ENCODE peak calls at places on chromosomes 12 and 14, in four cellular contexts. D, Y, W and G are unnamed samples.
A peak's percentile ranks its signal among the peaks of the same experiment; 100 is the strongest.

GRCh38 chr12:2805146-2805525 is 7.3 kb upstream of the ITFG2 start:
- DNase-seq in D (no peak), Y (no peak), W (no peak), G (no peak)

GRCh38 chr12:50541139-50541538 is 36.4 kb downstream of the DIP2B start:
- DNase-seq in D (no peak), W (no peak), Y (no peak), G (no peak)

GRCh38 chr14:68630611-68631013 is 162.3 kb downstream of the ZFP36L1 start:
- DNase-seq in D (no peak), Y (no peak), W (peak; percentile 82), G (no peak)

GRCh38 chr12:67760586-67761275 is 112.2 kb downstream of the DYRK2 start:
- DNase-seq in D (no peak), Y (no peak), W (no peak), G (no peak)

GRCh38 chr14:104801284-104802119 is 601 bp downstream of the ZBTB42 start:
- DNase-seq in W (peak; percentile 71), D (no peak), Y (no peak), G (no peak)

GRCh38 chr14:71372411-71372838 is 465.2 kb downstream of the PCNX1 start:
- DNase-seq in Y (no peak), D (no peak), W (no peak), G (no peak)

GRCh38 chr12:32061033-32061432 is 45.6 kb upstream of the BICD1 start:
- DNase-seq in W (no peak), D (no peak), Y (no peak), G (no peak)

GRCh38 chr12:120720234-120720968 is 5.2 kb upstream of the ACADS start:
- DNase-seq in D (no peak), Y (no peak), W (peak; percentile 55), G (no peak)

GRCh38 chr14:104977681-104978647 is at the start of gene AHNAK2:
- DNase-seq in W (peak; percentile 85), D (peak; percentile 85), Y (peak; percentile 96), G (peak; percentile 26)

GRCh38 chr14:90409209-90409730 is 12.4 kb downstream of the CALM1 start:
- DNase-seq in Y (no peak), W (no peak), D (peak; percentile 38), G (no peak)

GRCh38 chr12:64618953-64619590 is 8.8 kb downstream of the RASSF3 start:
- DNase-seq in W (peak; percentile 34), Y (no peak), D (no peak), G (no peak)

GRCh38 chr12:38889297-38889815 is 16.0 kb downstream of the CPNE8 start:
- DNase-seq in W (no peak), Y (no peak), D (no peak), G (no peak)

GRCh38 chr12:24938341-24938740 is 10.6 kb downstream of the BCAT1 start:
- DNase-seq in W (no peak), D (no peak), Y (no peak), G (no peak)

DNA sequence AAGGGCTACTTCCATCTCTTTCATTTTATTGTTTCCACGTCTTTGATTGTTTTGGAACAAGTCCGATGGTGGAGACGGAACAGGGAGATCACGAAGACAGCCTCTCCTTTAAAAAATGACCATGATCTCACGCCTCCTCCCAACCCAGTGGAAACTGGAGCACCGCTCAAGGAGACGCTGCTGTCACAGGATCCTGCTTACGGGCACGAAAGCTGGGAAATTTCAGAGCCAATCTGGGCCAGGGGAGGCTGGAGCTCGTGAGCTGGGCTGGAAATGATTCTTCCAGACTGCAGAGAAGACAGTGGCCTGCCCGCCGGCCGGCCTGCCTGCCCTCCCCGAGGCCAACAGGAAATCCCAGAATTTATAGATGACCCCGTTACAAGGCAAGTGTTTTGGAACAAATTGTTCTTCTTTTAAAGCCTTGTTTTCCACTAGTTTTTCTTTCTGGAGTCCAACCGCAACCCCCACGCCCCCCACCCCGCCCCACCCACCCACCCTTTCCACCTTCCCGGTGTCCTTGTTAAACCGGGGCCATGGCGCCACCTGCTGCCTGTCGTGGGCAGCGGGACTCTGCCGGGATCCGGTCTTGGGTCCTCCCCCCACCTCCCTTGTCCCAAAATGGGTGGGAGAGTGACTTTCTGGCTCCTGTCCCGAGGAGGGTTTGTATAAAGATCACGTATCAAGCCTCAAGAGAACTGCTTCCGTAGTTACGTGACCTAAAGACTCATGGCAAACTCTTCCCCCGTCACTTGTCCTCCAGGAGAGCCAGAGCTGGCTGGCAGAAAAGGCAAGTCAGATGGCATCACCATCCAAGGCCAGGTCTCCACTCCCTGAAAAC is 40.3 kb downstream of the MAP1LC3B2 start:
- DNase-seq in W (peak; percentile 79), D (peak; percentile 86), Y (peak; percentile 86), G (peak; percentile 47)
- H3K4me3 ChIP-seq in W (peak overlapping the region; percentile 33), D (peak overlapping the region; percentile 67), Y (peak overlapping the region; percentile 23), G (no peak overlapping the region)

GRCh38 chr12:109921982-109922381 is 21.9 kb downstream of the TCHP start:
- DNase-seq in W (no peak), D (no peak), Y (no peak), G (no peak)
- H3K36me3 ChIP-seq in W (peaks cover 7% of the 10 kb centered on the region), D (peaks cover 57% of the 10 kb centered on the region), Y (no peaks in the 10 kb centered on the region), G (peaks cover 25% of the 10 kb centered on the region)

DNA sequence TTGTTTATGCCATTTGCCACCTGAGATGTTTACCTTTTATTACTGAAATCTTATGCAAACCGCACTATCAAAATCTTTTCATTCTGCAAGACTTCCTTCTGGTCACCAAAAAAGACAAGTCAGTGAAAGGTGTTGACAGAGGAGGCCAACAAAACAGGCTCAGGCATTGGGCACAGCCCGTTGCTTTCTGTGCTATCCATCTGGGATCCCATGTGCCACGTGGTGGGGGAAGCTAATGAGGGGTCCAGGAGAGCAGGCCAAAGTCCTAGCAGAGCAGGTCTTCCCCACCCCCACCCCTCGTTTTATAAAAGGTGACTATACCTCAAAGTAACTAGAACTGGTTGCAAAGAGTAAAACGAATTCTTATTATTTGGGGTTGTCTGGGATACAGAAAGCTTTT is 1.2 kb downstream of the ALDH1L2 start:
- DNase-seq in W (no peak), Y (no peak), D (no peak), G (no peak)
- H3K4me3 ChIP-seq in W (no peak overlapping the region), Y (no peak overlapping the region), D (peak overlapping the region; percentile 70), G (no peak overlapping the region)

GRCh38 chr12:109559200-109559505 is 14.2 kb downstream of the MMAB start:
- DNase-seq in W (no peak), Y (no peak), D (no peak), G (no peak)
- H3K36me3 ChIP-seq in W (no peaks in the 10 kb centered on the region), Y (no peaks in the 10 kb centered on the region), D (peaks cover 53% of the 10 kb centered on the region), G (no peaks in the 10 kb centered on the region)

DNA sequence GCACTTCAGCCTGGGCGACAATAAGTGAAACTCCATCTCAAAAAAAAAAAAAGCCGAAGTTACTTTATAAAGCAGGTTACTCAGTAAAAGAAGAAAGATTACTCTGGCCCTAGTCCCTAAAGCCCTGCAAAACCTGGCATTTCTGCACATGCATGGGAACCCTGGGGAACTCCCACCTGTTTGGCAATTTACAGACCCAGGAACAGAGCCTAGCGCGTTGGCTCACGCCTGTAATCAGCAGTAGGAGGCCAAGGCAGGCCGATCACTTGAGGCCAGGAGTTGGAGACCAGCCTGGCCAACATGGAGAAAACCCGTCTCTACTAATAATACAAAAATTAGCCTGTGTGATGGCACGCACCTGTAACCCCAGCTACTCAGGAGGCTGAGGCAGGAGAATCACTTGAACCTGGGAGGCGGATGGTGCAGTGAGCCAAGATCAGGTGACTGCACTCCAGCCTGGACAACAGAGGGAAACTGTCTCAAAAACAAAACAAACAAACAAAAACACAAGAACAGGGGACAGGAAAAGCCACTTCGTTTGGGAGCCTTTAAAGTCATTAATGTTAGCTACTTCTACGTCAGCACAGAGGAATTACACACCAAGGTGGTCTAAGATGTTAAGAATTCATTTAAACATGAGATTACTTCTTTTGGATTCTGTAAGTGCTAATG is 34.1 kb upstream of the SPTSSA start:
- DNase-seq in Y (no peak), D (peak; percentile 71), W (no peak), G (no peak)
- H3K4me3 ChIP-seq in Y (no peak overlapping the region), D (peak overlapping the region; percentile 41), W (no peak overlapping the region), G (no peak overlapping the region)

GRCh38 chr14:100341301-100342031 is 18.3 kb downstream of the SLC25A47 start:
- DNase-seq in W (peak; percentile 47), Y (no peak), D (no peak), G (no peak)
- H3K36me3 ChIP-seq in W (peaks cover 1% of the 10 kb centered on the region), Y (no peaks in the 10 kb centered on the region), D (peaks cover 65% of the 10 kb centered on the region), G (peaks cover 15% of the 10 kb centered on the region)

GRCh38 chr14:96752594-96752993 is 44.6 kb upstream of the VRK1 start:
- DNase-seq in W (no peak), D (no peak), Y (no peak), G (no peak)
- H3K4me3 ChIP-seq in W (no peak overlapping the region), D (no peak overlapping the region), Y (no peak overlapping the region), G (no peak overlapping the region)

GRCh38 chr14:93035917-93036651 is 79.6 kb downstream of the ITPK1 start:
- DNase-seq in W (no peak), Y (peak; percentile 40), D (peak; percentile 33), G (no peak)

GRCh38 chr14:93037354-93037753 is 78.4 kb downstream of the ITPK1 start:
- DNase-seq in Y (no peak), W (no peak), D (no peak), G (no peak)

GRCh38 chr14:93035585-93035916 is 80.2 kb downstream of the ITPK1 start:
- DNase-seq in D (no peak), W (no peak), Y (no peak), G (no peak)

GRCh38 chr14:93034671-93034994 is 81.1 kb downstream of the ITPK1 start:
- DNase-seq in Y (no peak), D (no peak), W (no peak), G (no peak)

DNA sequence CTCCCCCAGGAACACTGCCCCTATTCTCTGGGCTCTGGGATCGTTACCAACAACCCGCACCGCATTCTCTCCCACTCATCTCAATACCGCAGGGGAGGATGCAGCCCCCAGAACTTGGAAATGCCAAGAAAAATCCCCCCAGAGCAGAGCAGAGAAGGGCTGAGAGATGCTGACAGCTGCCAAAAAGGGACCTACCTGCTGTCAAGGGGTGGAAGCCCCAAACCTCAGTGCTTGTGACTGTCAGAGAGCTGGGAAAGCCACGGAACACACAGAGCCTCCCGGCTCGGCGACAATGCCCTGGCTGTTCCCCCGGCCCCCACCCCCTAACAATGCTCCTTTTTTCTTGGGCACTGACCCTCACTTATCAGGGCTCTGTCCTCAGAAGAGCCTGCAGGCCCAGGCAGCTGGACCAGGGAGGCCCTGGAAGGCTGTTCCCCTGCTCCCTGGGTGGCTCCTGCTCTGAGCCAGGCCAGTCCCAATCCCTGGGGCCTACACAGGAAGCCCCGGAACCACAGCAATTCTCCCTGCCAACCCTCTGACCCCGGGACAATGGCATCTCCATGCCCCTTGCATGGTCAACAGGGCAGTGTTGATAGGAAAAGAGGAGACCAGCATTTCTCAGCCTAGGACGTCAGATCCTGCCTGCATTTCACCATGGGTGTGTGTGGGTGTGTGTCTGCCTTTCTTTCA is 78.9 kb downstream of the ITPK1 start:
- DNase-seq in D (no peak), W (no peak), Y (peak; percentile 80), G (no peak)
- H3K36me3 ChIP-seq in D (no peaks in the 10 kb centered on the region), W (no peaks in the 10 kb centered on the region), Y (no peaks in the 10 kb centered on the region), G (no peaks in the 10 kb centered on the region)